ENCODE peak calls at places on chromosome 3, in six cellular contexts. S, H, Z, R, I and J are unnamed samples.

GRCh38 chr3:145087038-145087437 is 1073.9 kb downstream of the PLOD2 start:
- DNase-seq in S (no peak), H (no peak), Z (no peak), R (no peak), I (no peak), J (peak)

GRCh38 chr3:135078283-135078682 is 283.2 kb downstream of the EPHB1 start:
- DNase-seq in S (no peak), H (no peak), Z (peak), R (no peak), I (no peak), J (peak)

GRCh38 chr3:32226875-32227500 is 11.5 kb upstream of the CMTM8 start:
- DNase-seq in S (no peak), H (peak), Z (no peak), R (peak), I (no peak), J (no peak)

GRCh38 chr3:147816770-147817169 is 407.6 kb downstream of the ZIC1 start:
- DNase-seq in S (no peak), H (no peak), Z (no peak), R (no peak), I (no peak), J (no peak)

GRCh38 chr3:134640872-134641470 is 9.9 kb downstream of the KY start:
- DNase-seq in S (peak), H (peak), Z (peak), R (peak), I (peak), J (peak)

GRCh38 chr3:71432044-71432970 is 151.2 kb downstream of the FOXP1 start:
- DNase-seq in S (no peak), H (no peak), Z (no peak), R (no peak), I (no peak), J (no peak)

GRCh38 chr3:55198554-55198953 is 270.7 kb upstream of the LRTM1 start:
- DNase-seq in S (no peak), H (peak), Z (no peak), R (peak), I (no peak), J (peak)

GRCh38 chr3:41202834-41203345 is 3.6 kb downstream of the CTNNB1 start:
- DNase-seq in S (no peak), H (peak), Z (no peak), R (peak), I (no peak), J (peak)

GRCh38 chr3:59016930-59017616 is 32.8 kb downstream of the CFAP20DC start:
- DNase-seq in S (no peak), H (no peak), Z (no peak), R (no peak), I (no peak), J (no peak)

GRCh38 chr3:38359038-38359437 is 12.5 kb downstream of the XYLB start:
- DNase-seq in S (no peak), H (no peak), Z (no peak), R (no peak), I (no peak), J (no peak)

GRCh38 chr3:165196577-165197561 is 685 bp upstream of the SLITRK3 start:
- DNase-seq in S (peak), H (no peak), Z (peak), R (peak), I (peak), J (peak)

GRCh38 chr3:127597020-127597771 is 1.0 kb upstream of the MCM2 start:
- DNase-seq in S (no peak), H (no peak), Z (no peak), R (no peak), I (no peak), J (no peak)

GRCh38 chr3:128276577-128277183 is 123.4 kb downstream of the EEFSEC start:
- DNase-seq in S (no peak), H (no peak), Z (peak), R (no peak), I (peak), J (no peak)

GRCh38 chr3:101266566-101266965 is 53.8 kb downstream of the IMPG2 start:
- DNase-seq in S (no peak), H (no peak), Z (no peak), R (no peak), I (no peak), J (peak)

GRCh38 chr3:139934557-139935070 is 371 bp upstream of the CLSTN2 start:
- DNase-seq in S (peak), H (no peak), Z (peak), R (peak), I (peak), J (peak)

GRCh38 chr3:52120576-52121458 is 33.4 kb downstream of the POC1A start:
- DNase-seq in S (no peak), H (no peak), Z (no peak), R (no peak), I (no peak), J (no peak)

GRCh38 chr3:32872487-32873382 is 54.9 kb downstream of the TRIM71 start:
- DNase-seq in S (no peak), H (no peak), Z (no peak), R (no peak), I (no peak), J (no peak)

GRCh38 chr3:111668912-111669488 is 73.9 kb upstream of the ZBED2 start:
- DNase-seq in S (peak), H (peak), Z (no peak), R (peak), I (no peak), J (peak)

GRCh38 chr3:52248165-52248541 is 2.6 kb downstream of the PPM1M start:
- DNase-seq in S (no peak), H (no peak), Z (no peak), R (no peak), I (no peak), J (no peak)

GRCh38 chr3:430186-430585 is 233.6 kb downstream of the CHL1 start:
- DNase-seq in S (no peak), H (no peak), Z (no peak), R (no peak), I (no peak), J (no peak)

GRCh38 chr3:96430019-96430541 is 384.3 kb upstream of the EPHA6 start:
- DNase-seq in S (no peak), H (no peak), Z (no peak), R (no peak), I (no peak), J (no peak)

GRCh38 chr3:167882057-167882667 is 146.6 kb downstream of the SERPINI1 start:
- DNase-seq in S (no peak), H (peak), Z (no peak), R (peak), I (no peak), J (peak)

GRCh38 chr3:161413855-161414210 is 42.5 kb upstream of the SPTSSB start:
- DNase-seq in S (no peak), H (no peak), Z (no peak), R (no peak), I (no peak), J (no peak)

GRCh38 chr3:43794776-43795175 is 104.0 kb downstream of the ABHD5 start:
- DNase-seq in S (no peak), H (peak), Z (peak), R (no peak), I (no peak), J (peak)

GRCh38 chr3:183807329-183807728 is 18.0 kb downstream of the MAP6D1 start:
- DNase-seq in S (no peak), H (no peak), Z (no peak), R (no peak), I (no peak), J (no peak)

GRCh38 chr3:103532986-103533385 is 1098.2 kb downstream of the ZPLD1 start:
- DNase-seq in S (no peak), H (no peak), Z (no peak), R (no peak), I (no peak), J (no peak)

GRCh38 chr3:69032137-69032536 is 18.7 kb upstream of the EOGT start:
- DNase-seq in S (no peak), H (peak), Z (no peak), R (peak), I (no peak), J (no peak)

DNA sequence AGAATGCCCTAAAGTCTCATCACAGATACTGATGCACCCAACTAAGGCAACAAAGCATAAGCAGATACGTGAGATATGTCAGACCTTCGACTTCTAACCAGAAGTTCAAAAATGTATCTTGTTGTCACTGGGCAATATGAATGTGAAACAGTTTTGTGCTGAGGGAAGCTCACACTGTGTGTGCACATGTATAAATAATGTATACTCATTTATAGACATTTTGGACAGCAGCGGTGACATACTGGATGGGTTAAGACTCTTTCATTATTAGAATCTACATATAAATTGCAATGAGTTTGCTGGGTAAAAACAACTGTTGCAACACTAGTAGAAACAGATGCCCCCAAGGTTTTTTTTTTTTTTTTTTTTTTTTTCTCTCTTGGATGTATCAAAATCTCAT is 37.9 kb downstream of the TIGIT start:
- DNase-seq in S (no peak), H (no peak), Z (no peak), R (no peak), I (no peak), J (no peak)
- H2BK15ac ChIP-seq in S (no peak), H (no peak), Z (no peak), R (no peak), I (no peak), J (no peak)

GRCh38 chr3:3127432-3128010 is 781 bp downstream of the TRNT1 start:
- DNase-seq in S (no peak), H (peak), Z (no peak), R (peak), I (no peak), J (peak)

GRCh38 chr3:3125977-3126376 is 763 bp upstream of the TRNT1 start:
- DNase-seq in S (no peak), H (no peak), Z (no peak), R (no peak), I (no peak), J (no peak)

GRCh38 chr3:3129579-3129978 is 2.8 kb downstream of the TRNT1 start:
- DNase-seq in S (no peak), H (no peak), Z (no peak), R (no peak), I (no peak), J (no peak)

GRCh38 chr3:3126477-3127431 is at the start of gene TRNT1:
- DNase-seq in S (peak), H (peak), Z (peak), R (peak), I (peak), J (peak)
- H3K4me2 ChIP-seq in S (peak), H (peak), Z (peak), R (peak), I (peak), J (peak)

GRCh38 chr3:149563114-149563513 is 88.6 kb downstream of the TM4SF4 start:
- DNase-seq in S (no peak), H (no peak), Z (no peak), R (no peak), I (no peak), J (no peak)

GRCh38 chr3:149559989-149560388 is 85.5 kb downstream of the TM4SF4 start:
- DNase-seq in S (no peak), H (no peak), Z (no peak), R (no peak), I (no peak), J (no peak)

GRCh38 chr3:149566296-149566945 is 91.4 kb downstream of the WWTR1 start:
- DNase-seq in S (no peak), H (peak), Z (no peak), R (peak), I (no peak), J (no peak)

GRCh38 chr3:149567307-149567861 is 90.4 kb downstream of the WWTR1 start:
- DNase-seq in S (no peak), H (no peak), Z (no peak), R (peak), I (no peak), J (no peak)

DNA sequence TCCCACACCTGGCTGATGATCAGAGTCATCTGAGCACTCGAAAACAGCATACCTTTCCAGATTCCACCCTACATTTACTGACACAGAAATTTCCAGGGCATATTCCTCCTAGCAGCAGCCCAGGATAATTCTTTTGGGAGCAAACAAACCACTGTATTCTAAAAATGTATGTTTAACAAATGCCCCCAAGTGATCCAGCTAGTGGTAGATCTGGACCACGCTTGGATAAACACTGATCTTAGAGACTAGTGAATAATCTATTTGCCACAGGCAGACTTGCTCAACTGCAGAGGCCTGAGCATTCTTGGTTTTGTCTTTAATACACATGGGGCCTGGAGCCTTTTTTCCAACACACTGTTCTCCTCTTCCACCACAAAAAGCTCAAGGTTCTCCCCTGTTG is 89.6 kb downstream of the TM4SF4 start:
- DNase-seq in S (no peak), H (peak), Z (no peak), R (peak), I (no peak), J (no peak)
- H3K18ac ChIP-seq in S (no peak), H (peak), Z (no peak), R (no peak), I (no peak), J (no peak)

GRCh38 chr3:67290424-67290823 is 292.3 kb downstream of the KBTBD8 start:
- DNase-seq in S (no peak), H (no peak), Z (no peak), R (no peak), I (no peak), J (no peak)

GRCh38 chr3:67292356-67293225 is 294.5 kb downstream of the KBTBD8 start:
- DNase-seq in S (no peak), H (no peak), Z (no peak), R (no peak), I (no peak), J (no peak)

GRCh38 chr3:67294341-67294740 is 296.2 kb downstream of the KBTBD8 start:
- DNase-seq in S (no peak), H (no peak), Z (no peak), R (no peak), I (no peak), J (no peak)

GRCh38 chr3:67289626-67290025 is 291.5 kb downstream of the KBTBD8 start:
- DNase-seq in S (no peak), H (no peak), Z (no peak), R (no peak), I (no peak), J (no peak)

DNA sequence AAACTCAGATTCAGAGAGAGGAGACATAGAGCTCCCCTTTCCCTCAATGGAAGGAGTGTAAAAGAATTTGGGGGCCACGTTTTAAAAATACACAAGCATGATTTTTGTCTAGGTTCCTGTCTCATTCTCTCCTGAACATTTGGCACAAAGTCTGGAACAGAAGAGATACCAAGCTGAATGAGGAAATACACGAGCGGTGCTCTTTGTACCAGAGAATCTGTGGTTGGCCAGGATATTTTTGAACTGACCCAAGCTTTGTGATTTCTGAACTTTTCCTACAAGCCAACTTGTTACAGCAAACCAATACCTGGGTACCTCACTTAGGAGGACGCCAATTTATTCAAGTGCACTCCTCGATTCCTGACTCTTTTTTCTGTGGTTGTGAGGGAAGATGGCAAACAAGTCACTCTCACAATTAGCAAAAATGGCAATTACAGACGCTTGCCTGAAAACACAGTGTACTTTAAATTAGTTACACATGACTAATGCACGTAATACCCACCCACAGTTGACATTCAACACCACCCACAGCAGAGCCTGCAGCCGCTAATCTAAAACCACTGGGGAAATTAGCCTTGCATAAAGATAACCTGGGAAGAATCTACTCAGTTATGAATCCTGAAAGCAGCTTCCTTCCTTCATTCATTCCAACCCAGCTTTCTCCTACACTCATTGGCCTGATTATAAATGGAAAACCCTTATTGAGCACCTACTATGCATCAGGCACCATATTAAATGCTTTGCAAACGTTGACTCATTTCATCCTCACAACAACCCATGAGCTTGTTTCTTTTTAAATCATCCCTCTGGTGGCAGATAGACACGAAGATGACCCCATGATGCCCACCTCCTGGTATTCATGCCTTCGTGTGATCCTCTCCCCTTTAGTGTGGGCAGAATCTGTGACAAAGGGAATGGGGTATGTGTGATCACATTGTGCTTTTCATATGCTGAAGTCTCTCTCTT is 293.5 kb downstream of the KBTBD8 start:
- DNase-seq in S (no peak), H (no peak), Z (no peak), R (no peak), I (no peak), J (no peak)
- H2BK15ac ChIP-seq in S (no peak), H (no peak), Z (no peak), R (no peak), I (no peak), J (no peak)